ENCODE peak calls at places on chromosomes 12 and 14, in eight cellular contexts. B is T-helper 1 cell; I is AG20443; W is Calu3; F is NCI-H460; T is activated T-cell treated with anti-CD3 and anti-CD28 coated beads, Interleukin-2, amount 50 U/mL, for 1 hour; D is retinal pigment epithelial cell; O is fibroblast of the aortic adventitia. L is an unnamed sample.

GRCh38 chr14:78156196-78156595 is 14.0 kb upstream of the NRXN3 start:
- DNase-seq in B (no peak), F (no peak), I (no peak), D (no peak), T (no peak), W (no peak), O (no peak), L (no peak)

GRCh38 chr12:87201598-87201997 is 827.6 kb downstream of the C12orf50 start:
- DNase-seq in I (no peak), B (no peak), W (no peak), T (no peak), O (peak), D (no peak), F (no peak), L (no peak)

GRCh38 chr12:27179399-27180214 is 64.5 kb upstream of the STK38L start:
- DNase-seq in I (peak), W (peak), D (peak), T (no peak), F (no peak), B (no peak), O (peak), L (peak)

GRCh38 chr14:73741876-73742519 is 27.8 kb upstream of the PNMA1 start:
- DNase-seq in I (no peak), W (no peak), D (no peak), T (no peak), F (no peak), B (no peak), O (no peak), L (no peak)

GRCh38 chr14:49982082-49982481 is 89.2 kb downstream of the ARF6 start:
- DNase-seq in D (no peak), F (no peak), B (no peak), I (no peak), O (no peak), T (no peak), W (no peak), L (no peak)

GRCh38 chr12:94074970-94075695 is 73.2 kb upstream of the PLXNC1 start:
- DNase-seq in B (no peak), O (peak), F (peak), D (peak), T (no peak), I (peak), W (no peak), L (peak)

GRCh38 chr14:97848351-97848980 is 1051.3 kb downstream of the VRK1 start:
- DNase-seq in T (no peak), W (no peak), B (no peak), F (no peak), D (no peak), O (no peak), I (no peak), L (no peak)

GRCh38 chr12:129771238-129771637 is 132.6 kb downstream of the TMEM132D start:
- DNase-seq in O (no peak), D (no peak), T (no peak), B (no peak), I (no peak), W (no peak), F (no peak), L (no peak)

GRCh38 chr12:58148976-58149375 is 207.6 kb downstream of the ATP23 start:
- DNase-seq in T (no peak), O (no peak), D (no peak), I (no peak), W (no peak), F (no peak), B (no peak), L (no peak)

GRCh38 chr12:126847005-126847629 is 1419.9 kb upstream of the TMEM132C start:
- DNase-seq in D (no peak), O (no peak), I (no peak), F (no peak), T (no peak), B (no peak), W (no peak), L (no peak)

GRCh38 chr14:105851716-105852377 is 325.5 kb downstream of the TMEM121 start:
- DNase-seq in W (no peak), B (no peak), D (no peak), F (no peak), I (no peak), T (no peak), O (no peak), L (no peak)

L was measured in fibroblast of gingiva.